ENCODE peak calls at places on chromosomes 3 and 15, in seven cellular contexts. One of them, this sample, is unnamed.

GRCh38 chr3:149969945-149970715 is 565 bp downstream of the PFN2 start:
- DNase-seq in progenitor cell of endocrine pancreas: peak
- DNase-seq in K562: peak
- DNase-seq in PC-3: peak
- DNase-seq in pancreas: peak
- DNase-seq in esophagus squamous epithelium: peak
- DNase-seq in transverse colon: peak
- DNase-seq in this sample: peak

GRCh38 chr3:173255555-173255954 is 114.5 kb upstream of the SPATA16 start:
- DNase-seq in progenitor cell of endocrine pancreas: no peak
- DNase-seq in K562: no peak
- DNase-seq in PC-3: no peak
- DNase-seq in pancreas: no peak
- DNase-seq in esophagus squamous epithelium: no peak
- DNase-seq in transverse colon: no peak
- DNase-seq in this sample: no peak

GRCh38 chr15:92599394-92599970 is 56.1 kb downstream of the FAM174B start:
- DNase-seq in progenitor cell of endocrine pancreas: no peak
- DNase-seq in K562: no peak
- DNase-seq in PC-3: no peak
- DNase-seq in pancreas: no peak
- DNase-seq in esophagus squamous epithelium: no peak
- DNase-seq in transverse colon: no peak
- DNase-seq in this sample: no peak

GRCh38 chr3:194598771-194599557 is 34.3 kb downstream of the TMEM44 start:
- DNase-seq in progenitor cell of endocrine pancreas: no peak
- DNase-seq in K562: no peak
- DNase-seq in PC-3: no peak
- DNase-seq in pancreas: no peak
- DNase-seq in esophagus squamous epithelium: no peak
- DNase-seq in transverse colon: no peak
- DNase-seq in this sample: no peak

GRCh38 chr3:143134446-143134845 is 14.9 kb downstream of the CHST2 start:
- DNase-seq in progenitor cell of endocrine pancreas: no peak
- DNase-seq in K562: no peak
- DNase-seq in PC-3: peak
- DNase-seq in pancreas: no peak
- DNase-seq in esophagus squamous epithelium: no peak
- DNase-seq in transverse colon: no peak
- DNase-seq in this sample: no peak

GRCh38 chr15:45139770-45140169 is 10.0 kb downstream of the DUOX1 start:
- DNase-seq in progenitor cell of endocrine pancreas: no peak
- DNase-seq in K562: no peak
- DNase-seq in PC-3: no peak
- DNase-seq in pancreas: no peak
- DNase-seq in esophagus squamous epithelium: no peak
- DNase-seq in transverse colon: no peak
- DNase-seq in this sample: no peak

GRCh38 chr15:54094661-54095060 is 116.4 kb downstream of the UNC13C start:
- DNase-seq in progenitor cell of endocrine pancreas: no peak
- DNase-seq in K562: no peak
- DNase-seq in PC-3: no peak
- DNase-seq in pancreas: no peak
- DNase-seq in esophagus squamous epithelium: no peak
- DNase-seq in transverse colon: no peak
- DNase-seq in this sample: no peak

GRCh38 chr3:25349828-25350227 is 78.2 kb upstream of the RARB start:
- DNase-seq in progenitor cell of endocrine pancreas: no peak
- DNase-seq in K562: no peak
- DNase-seq in PC-3: no peak
- DNase-seq in pancreas: no peak
- DNase-seq in esophagus squamous epithelium: no peak
- DNase-seq in transverse colon: no peak
- DNase-seq in this sample: no peak

GRCh38 chr3:16528581-16528993 is 15.1 kb upstream of the RFTN1 start:
- DNase-seq in progenitor cell of endocrine pancreas: no peak
- DNase-seq in K562: no peak
- DNase-seq in PC-3: no peak
- DNase-seq in pancreas: no peak
- DNase-seq in esophagus squamous epithelium: no peak
- DNase-seq in transverse colon: no peak
- DNase-seq in this sample: no peak

GRCh38 chr3:151290673-151291072 is 12.3 kb upstream of the P2RY14 start:
- DNase-seq in progenitor cell of endocrine pancreas: no peak
- DNase-seq in K562: no peak
- DNase-seq in PC-3: peak
- DNase-seq in pancreas: no peak
- DNase-seq in esophagus squamous epithelium: no peak
- DNase-seq in transverse colon: no peak
- DNase-seq in this sample: no peak

GRCh38 chr3:112628038-112628437 is 12.9 kb downstream of the CCDC80 start:
- DNase-seq in progenitor cell of endocrine pancreas: no peak
- DNase-seq in K562: no peak
- DNase-seq in PC-3: no peak
- DNase-seq in pancreas: no peak
- DNase-seq in esophagus squamous epithelium: no peak
- DNase-seq in transverse colon: no peak
- DNase-seq in this sample: no peak

GRCh38 chr3:3629911-3630310 is 169.3 kb upstream of the LRRN1 start:
- DNase-seq in progenitor cell of endocrine pancreas: no peak
- DNase-seq in K562: no peak
- DNase-seq in PC-3: no peak
- DNase-seq in pancreas: no peak
- DNase-seq in esophagus squamous epithelium: no peak
- DNase-seq in transverse colon: no peak
- DNase-seq in this sample: no peak

GRCh38 chr15:42108808-42109207 is 14.4 kb upstream of the PLA2G4D start:
- DNase-seq in progenitor cell of endocrine pancreas: no peak
- DNase-seq in K562: no peak
- DNase-seq in PC-3: no peak
- DNase-seq in pancreas: no peak
- DNase-seq in esophagus squamous epithelium: no peak
- DNase-seq in transverse colon: no peak
- DNase-seq in this sample: no peak

GRCh38 chr3:27253831-27254230 is 115.4 kb downstream of the NEK10 start:
- DNase-seq in progenitor cell of endocrine pancreas: no peak
- DNase-seq in K562: no peak
- DNase-seq in PC-3: peak
- DNase-seq in pancreas: peak
- DNase-seq in esophagus squamous epithelium: no peak
- DNase-seq in transverse colon: peak
- DNase-seq in this sample: peak

GRCh38 chr15:85024509-85025336 is 43.1 kb downstream of the PDE8A start:
- DNase-seq in progenitor cell of endocrine pancreas: no peak
- DNase-seq in K562: no peak
- DNase-seq in PC-3: peak
- DNase-seq in pancreas: no peak
- DNase-seq in esophagus squamous epithelium: no peak
- DNase-seq in transverse colon: no peak
- DNase-seq in this sample: no peak

GRCh38 chr3:170330366-170330765 is 27.1 kb upstream of the SKIL start:
- DNase-seq in progenitor cell of endocrine pancreas: no peak
- DNase-seq in K562: peak
- DNase-seq in PC-3: peak
- DNase-seq in pancreas: peak
- DNase-seq in esophagus squamous epithelium: no peak
- DNase-seq in transverse colon: peak
- DNase-seq in this sample: no peak

GRCh38 chr15:48315041-48315440 is 16.2 kb upstream of the DUT start:
- DNase-seq in progenitor cell of endocrine pancreas: no peak
- DNase-seq in K562: no peak
- DNase-seq in PC-3: no peak
- DNase-seq in pancreas: no peak
- DNase-seq in esophagus squamous epithelium: no peak
- DNase-seq in transverse colon: no peak
- DNase-seq in this sample: no peak

GRCh38 chr3:175956964-175957363 is 1097.8 kb downstream of the NAALADL2 start:
- DNase-seq in progenitor cell of endocrine pancreas: no peak
- DNase-seq in K562: no peak
- DNase-seq in PC-3: peak
- DNase-seq in pancreas: no peak
- DNase-seq in esophagus squamous epithelium: no peak
- DNase-seq in transverse colon: no peak
- DNase-seq in this sample: peak
- TF ChIP-seq CTCF in progenitor cell of endocrine pancreas: peak
- TF ChIP-seq CTCF in K562: no peak
- TF ChIP-seq CTCF in PC-3: peak
- TF ChIP-seq CTCF in pancreas: no peak
- TF ChIP-seq CTCF in esophagus squamous epithelium: no peak
- TF ChIP-seq CTCF in transverse colon: no peak
- TF ChIP-seq CTCF in this sample: no peak

GRCh38 chr3:184129012-184129411 is 6.1 kb upstream of the EIF2B5 start:
- DNase-seq in progenitor cell of endocrine pancreas: no peak
- DNase-seq in K562: peak
- DNase-seq in PC-3: peak
- DNase-seq in pancreas: no peak
- DNase-seq in esophagus squamous epithelium: no peak
- DNase-seq in transverse colon: no peak
- DNase-seq in this sample: peak
- TF ChIP-seq CTCF in progenitor cell of endocrine pancreas: peak
- TF ChIP-seq CTCF in K562: peak
- TF ChIP-seq CTCF in PC-3: peak
- TF ChIP-seq CTCF in pancreas: no peak
- TF ChIP-seq CTCF in esophagus squamous epithelium: no peak
- TF ChIP-seq CTCF in transverse colon: peak
- TF ChIP-seq CTCF in this sample: peak

GRCh38 chr3:196141866-196142673 is 60.2 kb upstream of the TFRC start:
- DNase-seq in progenitor cell of endocrine pancreas: no peak
- DNase-seq in K562: no peak
- DNase-seq in PC-3: peak
- DNase-seq in pancreas: peak
- DNase-seq in esophagus squamous epithelium: no peak
- DNase-seq in transverse colon: no peak
- DNase-seq in this sample: no peak
- TF ChIP-seq CTCF in progenitor cell of endocrine pancreas: no peak
- TF ChIP-seq CTCF in K562: no peak
- TF ChIP-seq CTCF in PC-3: no peak
- TF ChIP-seq CTCF in pancreas: no peak
- TF ChIP-seq CTCF in esophagus squamous epithelium: no peak
- TF ChIP-seq CTCF in transverse colon: no peak
- TF ChIP-seq CTCF in this sample: no peak

GRCh38 chr3:49930241-49930690 is 655 bp upstream of the MON1A start:
- DNase-seq in progenitor cell of endocrine pancreas: no peak
- DNase-seq in K562: no peak
- DNase-seq in PC-3: no peak
- DNase-seq in pancreas: no peak
- DNase-seq in esophagus squamous epithelium: no peak
- DNase-seq in transverse colon: no peak
- DNase-seq in this sample: no peak

GRCh38 chr3:49929333-49930240 is at the start of gene MON1A:
- DNase-seq in progenitor cell of endocrine pancreas: peak
- DNase-seq in K562: peak
- DNase-seq in PC-3: peak
- DNase-seq in pancreas: peak
- DNase-seq in esophagus squamous epithelium: peak
- DNase-seq in transverse colon: peak
- DNase-seq in this sample: peak

GRCh38 chr3:49928511-49929017 is 1.0 kb downstream of the MON1A start:
- DNase-seq in progenitor cell of endocrine pancreas: no peak
- DNase-seq in K562: no peak
- DNase-seq in PC-3: no peak
- DNase-seq in pancreas: no peak
- DNase-seq in esophagus squamous epithelium: no peak
- DNase-seq in transverse colon: peak
- DNase-seq in this sample: no peak

GRCh38 chr3:49927798-49928197 is 1.8 kb downstream of the MON1A start:
- DNase-seq in progenitor cell of endocrine pancreas: no peak
- DNase-seq in K562: no peak
- DNase-seq in PC-3: no peak
- DNase-seq in pancreas: no peak
- DNase-seq in esophagus squamous epithelium: no peak
- DNase-seq in transverse colon: no peak
- DNase-seq in this sample: no peak

GRCh38 chr3:49930922-49931321 is 1.3 kb upstream of the MON1A start:
- DNase-seq in progenitor cell of endocrine pancreas: no peak
- DNase-seq in K562: peak
- DNase-seq in PC-3: peak
- DNase-seq in pancreas: no peak
- DNase-seq in esophagus squamous epithelium: no peak
- DNase-seq in transverse colon: peak
- DNase-seq in this sample: peak
- TF ChIP-seq CTCF in progenitor cell of endocrine pancreas: peak
- TF ChIP-seq CTCF in K562: no peak
- TF ChIP-seq CTCF in PC-3: no peak
- TF ChIP-seq CTCF in pancreas: no peak
- TF ChIP-seq CTCF in esophagus squamous epithelium: no peak
- TF ChIP-seq CTCF in transverse colon: no peak
- TF ChIP-seq CTCF in this sample: no peak

GRCh38 chr3:30749230-30749629 is 142.8 kb downstream of the TGFBR2 start:
- DNase-seq in progenitor cell of endocrine pancreas: no peak
- DNase-seq in K562: no peak
- DNase-seq in PC-3: peak
- DNase-seq in pancreas: no peak
- DNase-seq in esophagus squamous epithelium: no peak
- DNase-seq in transverse colon: no peak
- DNase-seq in this sample: no peak

GRCh38 chr3:30750967-30751366 is 143.5 kb downstream of the GADL1 start:
- DNase-seq in progenitor cell of endocrine pancreas: no peak
- DNase-seq in K562: no peak
- DNase-seq in PC-3: no peak
- DNase-seq in pancreas: no peak
- DNase-seq in esophagus squamous epithelium: no peak
- DNase-seq in transverse colon: no peak
- DNase-seq in this sample: no peak

GRCh38 chr3:30752961-30753360 is 141.5 kb downstream of the GADL1 start:
- DNase-seq in progenitor cell of endocrine pancreas: no peak
- DNase-seq in K562: no peak
- DNase-seq in PC-3: peak
- DNase-seq in pancreas: peak
- DNase-seq in esophagus squamous epithelium: no peak
- DNase-seq in transverse colon: peak
- DNase-seq in this sample: no peak

GRCh38 chr3:30747771-30748281 is 141.4 kb downstream of the TGFBR2 start:
- DNase-seq in progenitor cell of endocrine pancreas: no peak
- DNase-seq in K562: no peak
- DNase-seq in PC-3: peak
- DNase-seq in pancreas: no peak
- DNase-seq in esophagus squamous epithelium: no peak
- DNase-seq in transverse colon: no peak
- DNase-seq in this sample: no peak

DNA sequence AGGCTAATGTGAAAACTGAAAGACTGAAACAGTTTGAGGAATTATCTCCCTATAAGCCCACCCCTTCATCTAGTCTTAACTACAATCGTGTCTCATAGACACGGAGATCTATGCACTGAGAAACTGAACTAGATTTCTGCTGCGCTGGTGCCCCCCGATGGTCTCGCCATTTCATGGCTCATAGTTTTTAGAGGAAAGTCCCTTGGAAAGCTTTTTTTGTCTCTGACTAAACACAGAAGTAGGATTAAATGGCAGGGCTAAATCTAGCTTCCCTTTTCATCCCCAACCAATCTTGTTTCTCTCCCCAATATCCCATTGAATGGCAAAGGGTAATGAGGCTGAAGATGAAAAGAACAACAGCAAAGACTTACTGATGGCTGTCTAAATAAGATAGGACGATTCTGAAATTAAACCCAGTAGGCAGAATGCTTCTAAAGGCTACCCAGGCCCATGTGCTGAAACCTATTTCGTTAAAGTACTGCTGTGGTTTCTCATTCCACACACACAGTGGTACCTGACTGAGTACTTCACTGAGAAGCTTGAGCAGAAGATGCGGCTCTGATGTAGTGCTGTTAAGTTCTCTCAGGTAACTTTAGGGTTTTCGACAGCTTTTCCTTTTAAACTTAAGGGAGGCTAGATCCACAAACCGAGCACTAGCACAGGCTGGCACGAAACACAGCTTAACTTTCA is 142.7 kb downstream of the GADL1 start:
- DNase-seq in progenitor cell of endocrine pancreas: no peak
- DNase-seq in K562: no peak
- DNase-seq in PC-3: peak
- DNase-seq in pancreas: no peak
- DNase-seq in esophagus squamous epithelium: no peak
- DNase-seq in transverse colon: peak
- DNase-seq in this sample: peak
- TF ChIP-seq CTCF in progenitor cell of endocrine pancreas: peak
- TF ChIP-seq CTCF in K562: no peak
- TF ChIP-seq CTCF in PC-3: peak
- TF ChIP-seq CTCF in pancreas: no peak
- TF ChIP-seq CTCF in esophagus squamous epithelium: no peak
- TF ChIP-seq CTCF in transverse colon: peak
- TF ChIP-seq CTCF in this sample: peak

This sample was measured in endothelial cell.